ENCODE peak calls at places on chromosome 6, in nine cellular contexts. E is transverse colon; V is skeletal muscle cell; M is stimulated activated CD4-positive, alpha-beta T cell treated with anti-CD3 and anti-CD28 coated beads, Interleukin-2, amount 100 ng/mL, for 24 hours; O is RPMI7951; I is PC-3; F is activated CD4-positive, alpha-beta T cell treated with anti-CD3 and anti-CD28 coated beads for 48 hours; Y is NCI-H1105; H is mucosa of gallbladder. B is an unnamed sample.

GRCh38 chr6:54441687-54442248 is 133.5 kb downstream of the TINAG start:
- DNase-seq in H (no peak), V (no peak), E (no peak), Y (no peak), M (no peak), F (no peak), O (no peak), I (no peak), B (no peak)

GRCh38 chr6:16483315-16483875 is 245.0 kb downstream of the GMPR start:
- DNase-seq in I (no peak), Y (no peak), E (no peak), O (no peak), F (no peak), V (no peak), H (no peak), M (no peak), B (no peak)

GRCh38 chr6:100322886-100323285 is 141.8 kb downstream of the SIM1 start:
- DNase-seq in F (no peak), Y (no peak), E (no peak), O (peak), I (no peak), V (no peak), M (no peak), H (no peak), B (no peak)

GRCh38 chr6:41878246-41878645 is 16.9 kb downstream of the USP49 start:
- DNase-seq in V (no peak), F (no peak), I (peak), H (no peak), M (no peak), O (peak), Y (no peak), E (no peak), B (peak)

GRCh38 chr6:131015630-131016263 is 47.3 kb downstream of the EPB41L2 start:
- DNase-seq in O (peak), V (peak), Y (no peak), E (no peak), M (no peak), H (no peak), I (no peak), F (no peak), B (peak)

GRCh38 chr6:43770417-43771209 is 602 bp downstream of the VEGFA start:
- DNase-seq in F (peak), O (peak), H (peak), E (peak), M (peak), V (no peak), Y (peak), I (peak), B (peak)

GRCh38 chr6:44247338-44248302 is 719 bp downstream of the HSP90AB1 start:
- DNase-seq in I (peak), F (peak), M (peak), Y (peak), E (peak), V (no peak), H (peak), O (peak), B (peak)

GRCh38 chr6:165884813-165885765 is 222.0 kb upstream of the PDE10A start:
- DNase-seq in I (peak), V (no peak), O (peak), F (peak), E (peak), M (peak), H (peak), Y (no peak), B (peak)

GRCh38 chr6:4670295-4670694 is 105.9 kb upstream of the CDYL start:
- DNase-seq in H (no peak), O (no peak), E (no peak), M (no peak), Y (no peak), F (no peak), V (no peak), I (no peak), B (no peak)

GRCh38 chr6:40936810-40937209 is 102.2 kb downstream of the UNC5CL start:
- DNase-seq in E (no peak), Y (no peak), H (no peak), F (no peak), V (peak), M (no peak), O (peak), I (peak), B (peak)

GRCh38 chr6:80607814-80608391 is 501.4 kb downstream of the BCKDHB start:
- DNase-seq in H (peak), F (no peak), Y (no peak), O (peak), M (no peak), V (peak), E (no peak), I (peak), B (peak)

GRCh38 chr6:75376347-75377024 is 91.9 kb upstream of the TMEM30A start:
- DNase-seq in I (peak), H (no peak), F (no peak), M (no peak), E (no peak), Y (no peak), V (no peak), O (peak), B (peak)

B was measured in EH.